ENCODE peak calls at places on chromosomes 2 and 18, in seven cellular contexts. One of them, this sample, is unnamed.
A peak's percentile ranks its signal among the peaks of the same experiment; 100 is the strongest.

GRCh38 chr2:239257511-239257937 is 143.3 kb downstream of the HDAC4 start:
- DNase-seq in T-helper 2 cell: peak; percentile 66
- DNase-seq in left cardiac atrium: no peak
- DNase-seq in GM23248: peak; percentile 90
- DNase-seq in bronchial epithelial cell: peak; percentile 83
- DNase-seq in activated naive CD8-positive, alpha-beta T cell treated with anti-CD3 and anti-CD28 coated beads, Interleukin-2, amount 50 U/mL, for 16 hours: no peak
- DNase-seq in DND-41: no peak
- DNase-seq in this sample: no peak

GRCh38 chr2:81097361-81097760 is 792.8 kb upstream of the LRRTM1 start:
- DNase-seq in GM23248: no peak
- DNase-seq in activated naive CD8-positive, alpha-beta T cell treated with anti-CD3 and anti-CD28 coated beads, Interleukin-2, amount 50 U/mL, for 16 hours: no peak
- DNase-seq in left cardiac atrium: no peak
- DNase-seq in DND-41: no peak
- DNase-seq in bronchial epithelial cell: no peak
- DNase-seq in T-helper 2 cell: no peak
- DNase-seq in this sample: no peak

GRCh38 chr2:189047469-189047868 is 73.3 kb downstream of the COL3A1 start:
- DNase-seq in T-helper 2 cell: no peak
- DNase-seq in activated naive CD8-positive, alpha-beta T cell treated with anti-CD3 and anti-CD28 coated beads, Interleukin-2, amount 50 U/mL, for 16 hours: no peak
- DNase-seq in bronchial epithelial cell: no peak
- DNase-seq in left cardiac atrium: no peak
- DNase-seq in GM23248: no peak
- DNase-seq in DND-41: no peak
- DNase-seq in this sample: no peak

GRCh38 chr2:240914645-240915525 is 8.7 kb downstream of the CROCC2 start:
- DNase-seq in GM23248: no peak
- DNase-seq in T-helper 2 cell: no peak
- DNase-seq in bronchial epithelial cell: no peak
- DNase-seq in DND-41: no peak
- DNase-seq in left cardiac atrium: peak; percentile 20
- DNase-seq in activated naive CD8-positive, alpha-beta T cell treated with anti-CD3 and anti-CD28 coated beads, Interleukin-2, amount 50 U/mL, for 16 hours: no peak
- DNase-seq in this sample: no peak

GRCh38 chr18:69840445-69840844 is 107.2 kb downstream of the CD226 start:
- DNase-seq in bronchial epithelial cell: no peak
- DNase-seq in left cardiac atrium: no peak
- DNase-seq in GM23248: peak; percentile 6
- DNase-seq in DND-41: no peak
- DNase-seq in activated naive CD8-positive, alpha-beta T cell treated with anti-CD3 and anti-CD28 coated beads, Interleukin-2, amount 50 U/mL, for 16 hours: no peak
- DNase-seq in T-helper 2 cell: no peak
- DNase-seq in this sample: no peak

GRCh38 chr18:48931680-48932461 is 18.9 kb downstream of the SMAD7 start:
- DNase-seq in activated naive CD8-positive, alpha-beta T cell treated with anti-CD3 and anti-CD28 coated beads, Interleukin-2, amount 50 U/mL, for 16 hours: no peak
- DNase-seq in bronchial epithelial cell: no peak
- DNase-seq in GM23248: peak; percentile 68
- DNase-seq in DND-41: no peak
- DNase-seq in T-helper 2 cell: peak; percentile 91
- DNase-seq in left cardiac atrium: peak; percentile 26
- DNase-seq in this sample: no peak

GRCh38 chr2:5926896-5927512 is 234.8 kb downstream of the SOX11 start:
- DNase-seq in bronchial epithelial cell: no peak
- DNase-seq in activated naive CD8-positive, alpha-beta T cell treated with anti-CD3 and anti-CD28 coated beads, Interleukin-2, amount 50 U/mL, for 16 hours: no peak
- DNase-seq in DND-41: no peak
- DNase-seq in left cardiac atrium: no peak
- DNase-seq in T-helper 2 cell: no peak
- DNase-seq in GM23248: no peak
- DNase-seq in this sample: no peak

GRCh38 chr18:51151185-51151567 is 46.3 kb downstream of the MEX3C start:
- DNase-seq in left cardiac atrium: no peak
- DNase-seq in T-helper 2 cell: no peak
- DNase-seq in GM23248: no peak
- DNase-seq in bronchial epithelial cell: no peak
- DNase-seq in DND-41: no peak
- DNase-seq in activated naive CD8-positive, alpha-beta T cell treated with anti-CD3 and anti-CD28 coated beads, Interleukin-2, amount 50 U/mL, for 16 hours: no peak
- DNase-seq in this sample: no peak

GRCh38 chr2:84805250-84805917 is 75.5 kb downstream of the TRABD2A start:
- DNase-seq in DND-41: no peak
- DNase-seq in bronchial epithelial cell: no peak
- DNase-seq in left cardiac atrium: no peak
- DNase-seq in GM23248: peak; percentile 41
- DNase-seq in T-helper 2 cell: no peak
- DNase-seq in activated naive CD8-positive, alpha-beta T cell treated with anti-CD3 and anti-CD28 coated beads, Interleukin-2, amount 50 U/mL, for 16 hours: no peak
- DNase-seq in this sample: no peak

GRCh38 chr2:199197448-199197847 is 260.3 kb downstream of the SATB2 start:
- DNase-seq in activated naive CD8-positive, alpha-beta T cell treated with anti-CD3 and anti-CD28 coated beads, Interleukin-2, amount 50 U/mL, for 16 hours: no peak
- DNase-seq in bronchial epithelial cell: no peak
- DNase-seq in T-helper 2 cell: peak; percentile 31
- DNase-seq in left cardiac atrium: no peak
- DNase-seq in DND-41: no peak
- DNase-seq in GM23248: peak; percentile 18
- DNase-seq in this sample: no peak

GRCh38 chr2:71784734-71785549 is 331.6 kb downstream of the DYSF start:
- DNase-seq in DND-41: no peak
- DNase-seq in GM23248: peak; percentile 85
- DNase-seq in bronchial epithelial cell: peak; percentile 64
- DNase-seq in left cardiac atrium: no peak
- DNase-seq in T-helper 2 cell: no peak
- DNase-seq in activated naive CD8-positive, alpha-beta T cell treated with anti-CD3 and anti-CD28 coated beads, Interleukin-2, amount 50 U/mL, for 16 hours: no peak
- DNase-seq in this sample: no peak

This sample was measured in breast epithelium.